ENCODE peak calls at places on chromosomes 12 and 14, in four cellular contexts. One of them, this sample, is unnamed.

GRCh38 chr14:95514131-95515079 is 2.0 kb downstream of the SYNE3 start:
- DNase-seq in PC-3: no peak
- DNase-seq in AG04450: no peak
- DNase-seq in cardiac muscle cell: no peak
- DNase-seq in this sample: no peak

GRCh38 chr14:102993523-102993922 is 63.8 kb downstream of the CDC42BPB start:
- DNase-seq in PC-3: peak
- DNase-seq in AG04450: no peak
- DNase-seq in cardiac muscle cell: peak
- DNase-seq in this sample: no peak

GRCh38 chr14:63899953-63900352 is 47.1 kb downstream of the SYNE2 start:
- DNase-seq in cardiac muscle cell: no peak
- DNase-seq in AG04450: no peak
- DNase-seq in PC-3: no peak
- DNase-seq in this sample: no peak

GRCh38 chr12:68406134-68406576 is 74.0 kb upstream of the MDM1 start:
- DNase-seq in PC-3: peak
- DNase-seq in cardiac muscle cell: peak
- DNase-seq in AG04450: peak
- DNase-seq in this sample: peak

GRCh38 chr14:29926701-29927595 is 699 bp downstream of the PRKD1 start:
- DNase-seq in cardiac muscle cell: peak
- DNase-seq in AG04450: no peak
- DNase-seq in PC-3: peak
- DNase-seq in this sample: no peak

GRCh38 chr14:68669644-68670343 is 123.1 kb downstream of the ZFP36L1 start:
- DNase-seq in AG04450: no peak
- DNase-seq in cardiac muscle cell: no peak
- DNase-seq in PC-3: no peak
- DNase-seq in this sample: no peak

GRCh38 chr14:105168979-105169507 is 467 bp upstream of the JAG2 start:
- DNase-seq in cardiac muscle cell: peak
- DNase-seq in PC-3: no peak
- DNase-seq in AG04450: no peak
- DNase-seq in this sample: no peak

GRCh38 chr12:105279460-105280056 is 43.6 kb upstream of the APPL2 start:
- DNase-seq in cardiac muscle cell: peak
- DNase-seq in AG04450: no peak
- DNase-seq in PC-3: no peak
- DNase-seq in this sample: no peak

GRCh38 chr12:61654698-61655097 is 605.5 kb upstream of the USP15 start:
- DNase-seq in PC-3: peak
- DNase-seq in AG04450: no peak
- DNase-seq in cardiac muscle cell: no peak
- DNase-seq in this sample: no peak

GRCh38 chr14:87430810-87431209 is 562.2 kb downstream of the GALC start:
- DNase-seq in cardiac muscle cell: peak
- DNase-seq in AG04450: peak
- DNase-seq in PC-3: peak
- DNase-seq in this sample: no peak

GRCh38 chr14:74262076-74262475 is 22.8 kb downstream of the VSX2 start:
- DNase-seq in PC-3: no peak
- DNase-seq in cardiac muscle cell: no peak
- DNase-seq in AG04450: no peak
- DNase-seq in this sample: no peak

GRCh38 chr12:63949902-63950301 is 105.4 kb downstream of the SRGAP1 start:
- DNase-seq in PC-3: no peak
- DNase-seq in cardiac muscle cell: peak
- DNase-seq in AG04450: no peak
- DNase-seq in this sample: no peak

GRCh38 chr14:69259531-69260245 is at the start of gene GALNT16:
- DNase-seq in AG04450: no peak
- DNase-seq in PC-3: no peak
- DNase-seq in cardiac muscle cell: peak
- DNase-seq in this sample: no peak

GRCh38 chr14:26008290-26008689 is 589.5 kb downstream of the NOVA1 start:
- DNase-seq in PC-3: peak
- DNase-seq in cardiac muscle cell: peak
- DNase-seq in AG04450: no peak
- DNase-seq in this sample: no peak

GRCh38 chr14:53227154-53227718 is 74.1 kb upstream of the DDHD1 start:
- DNase-seq in PC-3: no peak
- DNase-seq in AG04450: no peak
- DNase-seq in cardiac muscle cell: no peak
- DNase-seq in this sample: no peak

GRCh38 chr14:69093551-69094421 is 59.1 kb downstream of the DCAF5 start:
- DNase-seq in PC-3: peak
- DNase-seq in cardiac muscle cell: peak
- DNase-seq in AG04450: no peak
- DNase-seq in this sample: peak

GRCh38 chr12:121968880-121969279 is 50.5 kb downstream of the CFAP251 start:
- DNase-seq in PC-3: no peak
- DNase-seq in cardiac muscle cell: no peak
- DNase-seq in AG04450: no peak
- DNase-seq in this sample: no peak

GRCh38 chr12:124359671-124360581 is 65.0 kb downstream of the RFLNA start:
- DNase-seq in cardiac muscle cell: peak
- DNase-seq in PC-3: peak
- DNase-seq in AG04450: no peak
- DNase-seq in this sample: peak

GRCh38 chr12:25423355-25423754 is 129.7 kb downstream of the LMNTD1 start:
- DNase-seq in PC-3: no peak
- DNase-seq in AG04450: no peak
- DNase-seq in cardiac muscle cell: peak
- DNase-seq in this sample: no peak

GRCh38 chr12:28063355-28063885 is 90.9 kb upstream of the PTHLH start:
- DNase-seq in AG04450: no peak
- DNase-seq in cardiac muscle cell: peak
- DNase-seq in PC-3: peak
- DNase-seq in this sample: no peak

GRCh38 chr14:89198544-89199329 is 218.3 kb downstream of the FOXN3 start:
- DNase-seq in PC-3: no peak
- DNase-seq in cardiac muscle cell: peak
- DNase-seq in AG04450: no peak
- DNase-seq in this sample: no peak

GRCh38 chr12:60197589-60197988 is 601.8 kb downstream of the SLC16A7 start:
- DNase-seq in cardiac muscle cell: peak
- DNase-seq in AG04450: no peak
- DNase-seq in PC-3: peak
- DNase-seq in this sample: no peak

GRCh38 chr12:49200882-49201594 is 12.2 kb upstream of the TUBA1A start:
- DNase-seq in PC-3: peak
- DNase-seq in AG04450: no peak
- DNase-seq in cardiac muscle cell: peak
- DNase-seq in this sample: peak

GRCh38 chr12:32273063-32273521 is 126.3 kb upstream of the FGD4 start:
- DNase-seq in cardiac muscle cell: no peak
- DNase-seq in AG04450: no peak
- DNase-seq in PC-3: peak
- DNase-seq in this sample: no peak

GRCh38 chr12:15682826-15683225 is 106.4 kb downstream of the EPS8 start:
- DNase-seq in cardiac muscle cell: no peak
- DNase-seq in PC-3: peak
- DNase-seq in AG04450: no peak
- DNase-seq in this sample: no peak

GRCh38 chr12:2284857-2285256 is 232.1 kb downstream of the CACNA1C start:
- DNase-seq in cardiac muscle cell: peak
- DNase-seq in PC-3: peak
- DNase-seq in AG04450: no peak
- DNase-seq in this sample: peak

GRCh38 chr14:34324363-34324795 is 137.7 kb downstream of the SPTSSA start:
- DNase-seq in cardiac muscle cell: peak
- DNase-seq in PC-3: peak
- DNase-seq in AG04450: peak
- DNase-seq in this sample: no peak

GRCh38 chr12:45324391-45324790 is 108.5 kb downstream of the ANO6 start:
- DNase-seq in AG04450: no peak
- DNase-seq in cardiac muscle cell: no peak
- DNase-seq in PC-3: no peak
- DNase-seq in this sample: no peak

GRCh38 chr14:67729072-67729561 is 27.4 kb downstream of the RDH12 start:
- DNase-seq in AG04450: no peak
- DNase-seq in cardiac muscle cell: peak
- DNase-seq in PC-3: no peak
- DNase-seq in this sample: no peak

GRCh38 chr12:69880566-69880965 is 55.5 kb downstream of the MYRFL start:
- DNase-seq in PC-3: peak
- DNase-seq in AG04450: no peak
- DNase-seq in cardiac muscle cell: peak
- DNase-seq in this sample: no peak

GRCh38 chr12:45768194-45768593 is 38.7 kb downstream of the ARID2 start:
- DNase-seq in PC-3: no peak
- DNase-seq in AG04450: no peak
- DNase-seq in cardiac muscle cell: no peak
- DNase-seq in this sample: no peak

GRCh38 chr14:43539210-43539609 is 967.9 kb downstream of the FSCB start:
- DNase-seq in cardiac muscle cell: peak
- DNase-seq in PC-3: peak
- DNase-seq in AG04450: no peak
- DNase-seq in this sample: no peak

GRCh38 chr12:109736552-109737108 is 23.0 kb downstream of the FAM222A start:
- DNase-seq in PC-3: no peak
- DNase-seq in cardiac muscle cell: peak
- DNase-seq in AG04450: no peak
- DNase-seq in this sample: no peak

GRCh38 chr12:12560587-12561304 is 1.9 kb downstream of the DUSP16 start:
- DNase-seq in cardiac muscle cell: peak
- DNase-seq in PC-3: peak
- DNase-seq in AG04450: no peak
- DNase-seq in this sample: no peak

GRCh38 chr14:71586131-71586893 is 345.9 kb upstream of the RGS6 start:
- DNase-seq in PC-3: no peak
- DNase-seq in AG04450: no peak
- DNase-seq in cardiac muscle cell: peak
- DNase-seq in this sample: peak
- H3K4me3 ChIP-seq in PC-3: no peak
- H3K4me3 ChIP-seq in AG04450: peak
- H3K4me3 ChIP-seq in cardiac muscle cell: no peak
- H3K4me3 ChIP-seq in this sample: peak

DNA sequence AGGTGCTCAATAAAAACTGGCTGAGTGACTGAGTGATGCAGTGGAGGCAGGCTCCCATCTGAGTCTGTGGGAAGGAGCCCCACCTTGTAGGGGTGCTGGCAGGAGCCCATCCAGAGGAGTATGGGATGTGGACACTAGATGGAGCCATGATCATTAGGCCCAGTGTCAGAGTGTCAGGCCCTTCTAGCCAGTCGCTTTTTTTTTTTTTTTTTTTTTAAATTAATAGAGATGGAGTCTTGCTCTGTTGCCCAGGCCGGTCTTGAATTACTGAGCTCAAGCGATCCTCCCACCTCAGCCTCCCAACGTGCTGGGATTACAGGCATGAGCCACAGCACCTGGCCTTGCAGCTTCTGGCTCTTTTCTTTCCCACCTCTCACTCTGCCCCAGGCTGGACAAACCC is 11.5 kb downstream of the RITA1 start:
- DNase-seq in cardiac muscle cell: peak
- DNase-seq in AG04450: no peak
- DNase-seq in PC-3: peak
- DNase-seq in this sample: peak
- TF ChIP-seq CTCF in cardiac muscle cell: peak
- TF ChIP-seq CTCF in AG04450: peak
- TF ChIP-seq CTCF in PC-3: peak
- TF ChIP-seq CTCF in this sample: peak

GRCh38 chr12:9669534-9669933 is at the start of gene CLEC2D:
- DNase-seq in PC-3: no peak
- DNase-seq in AG04450: no peak
- DNase-seq in cardiac muscle cell: no peak
- DNase-seq in this sample: no peak

GRCh38 chr12:9667403-9667802 is 2.1 kb upstream of the CLEC2D start:
- DNase-seq in cardiac muscle cell: no peak
- DNase-seq in AG04450: no peak
- DNase-seq in PC-3: no peak
- DNase-seq in this sample: no peak

GRCh38 chr12:9668141-9669018 is 1.1 kb upstream of the CLEC2D start:
- DNase-seq in PC-3: no peak
- DNase-seq in AG04450: no peak
- DNase-seq in cardiac muscle cell: peak
- DNase-seq in this sample: peak

GRCh38 chr12:9673404-9674225 is 4.1 kb downstream of the CLEC2D start:
- DNase-seq in PC-3: peak
- DNase-seq in AG04450: peak
- DNase-seq in cardiac muscle cell: peak
- DNase-seq in this sample: peak

DNA sequence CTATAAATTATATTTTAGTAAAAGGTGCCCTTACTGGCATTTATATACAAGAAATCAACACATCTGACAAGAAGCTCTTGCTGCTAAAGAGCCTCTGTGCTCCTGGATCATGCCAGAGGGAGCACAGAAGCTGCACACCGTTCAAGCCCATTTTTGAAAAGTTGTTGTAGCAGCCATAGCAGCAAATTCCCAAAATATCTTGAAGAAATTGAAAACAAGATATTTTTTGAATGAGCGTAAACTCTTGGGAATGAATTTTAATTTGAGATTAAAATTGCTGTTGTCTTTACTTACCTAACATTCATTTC is 540 bp upstream of the CLEC2D start:
- DNase-seq in AG04450: no peak
- DNase-seq in cardiac muscle cell: no peak
- DNase-seq in PC-3: no peak
- DNase-seq in this sample: no peak
- H3K4me3 ChIP-seq in AG04450: no peak
- H3K4me3 ChIP-seq in cardiac muscle cell: no peak
- H3K4me3 ChIP-seq in PC-3: no peak
- H3K4me3 ChIP-seq in this sample: no peak

GRCh38 chr12:92602476-92602875 is 100.3 kb upstream of the PLEKHG7 start:
- DNase-seq in PC-3: peak
- DNase-seq in cardiac muscle cell: peak
- DNase-seq in AG04450: peak
- DNase-seq in this sample: peak

GRCh38 chr12:92605621-92606170 is 97.1 kb upstream of the PLEKHG7 start:
- DNase-seq in PC-3: no peak
- DNase-seq in cardiac muscle cell: no peak
- DNase-seq in AG04450: no peak
- DNase-seq in this sample: no peak

GRCh38 chr12:92604786-92605185 is 98.0 kb upstream of the PLEKHG7 start:
- DNase-seq in AG04450: no peak
- DNase-seq in PC-3: no peak
- DNase-seq in cardiac muscle cell: no peak
- DNase-seq in this sample: no peak

GRCh38 chr12:92602930-92603623 is 99.7 kb upstream of the PLEKHG7 start:
- DNase-seq in cardiac muscle cell: no peak
- DNase-seq in PC-3: peak
- DNase-seq in AG04450: no peak
- DNase-seq in this sample: no peak

GRCh38 chr12:92603741-92604432 is 98.9 kb upstream of the PLEKHG7 start:
- DNase-seq in PC-3: no peak
- DNase-seq in AG04450: no peak
- DNase-seq in cardiac muscle cell: no peak
- DNase-seq in this sample: no peak
- TF ChIP-seq CTCF in PC-3: no peak
- TF ChIP-seq CTCF in AG04450: no peak
- TF ChIP-seq CTCF in cardiac muscle cell: no peak
- TF ChIP-seq CTCF in this sample: peak